ENCODE peak calls at places on chromosomes 3 and 15, in five cellular contexts. One of them, this sample, is unnamed.

GRCh38 chr15:65638681-65639089 is 16.9 kb downstream of the SLC24A1 start:
- DNase-seq in IMR-90: peak
- DNase-seq in BJ: peak
- DNase-seq in psoas muscle: no peak
- DNase-seq in left ventricle myocardium inferior: no peak
- DNase-seq in this sample: peak

GRCh38 chr3:89113887-89114840 is 6.7 kb downstream of the EPHA3 start:
- DNase-seq in BJ: no peak
- DNase-seq in psoas muscle: peak
- DNase-seq in left ventricle myocardium inferior: peak
- DNase-seq in IMR-90: peak
- DNase-seq in this sample: no peak

GRCh38 chr15:38069506-38069905 is 135.1 kb downstream of the TMCO5A start:
- DNase-seq in psoas muscle: no peak
- DNase-seq in BJ: peak
- DNase-seq in IMR-90: peak
- DNase-seq in left ventricle myocardium inferior: no peak
- DNase-seq in this sample: no peak

GRCh38 chr3:11643212-11644087 is at the start of gene VGLL4:
- DNase-seq in IMR-90: peak
- DNase-seq in BJ: peak
- DNase-seq in psoas muscle: peak
- DNase-seq in left ventricle myocardium inferior: peak
- DNase-seq in this sample: no peak

GRCh38 chr15:35252351-35252865 is 167.3 kb upstream of the NANOGP8 start:
- DNase-seq in left ventricle myocardium inferior: no peak
- DNase-seq in psoas muscle: no peak
- DNase-seq in IMR-90: no peak
- DNase-seq in BJ: no peak
- DNase-seq in this sample: no peak

GRCh38 chr3:68893600-68894239 is 38.6 kb downstream of the TAFA4 start:
- DNase-seq in left ventricle myocardium inferior: no peak
- DNase-seq in IMR-90: peak
- DNase-seq in BJ: no peak
- DNase-seq in psoas muscle: no peak
- DNase-seq in this sample: no peak

GRCh38 chr15:75577401-75578205 is 1.5 kb downstream of the PTPN9 start:
- DNase-seq in BJ: no peak
- DNase-seq in psoas muscle: no peak
- DNase-seq in left ventricle myocardium inferior: no peak
- DNase-seq in IMR-90: peak
- DNase-seq in this sample: no peak

GRCh38 chr3:105613120-105613519 is 246.4 kb downstream of the ALCAM start:
- DNase-seq in IMR-90: no peak
- DNase-seq in left ventricle myocardium inferior: no peak
- DNase-seq in BJ: no peak
- DNase-seq in psoas muscle: no peak
- DNase-seq in this sample: no peak

GRCh38 chr3:58491506-58492384 is at the start of gene KCTD6:
- DNase-seq in BJ: peak
- DNase-seq in left ventricle myocardium inferior: peak
- DNase-seq in IMR-90: peak
- DNase-seq in psoas muscle: peak
- DNase-seq in this sample: peak

GRCh38 chr3:87766736-87767135 is 292.1 kb downstream of the CGGBP1 start:
- DNase-seq in left ventricle myocardium inferior: no peak
- DNase-seq in IMR-90: no peak
- DNase-seq in psoas muscle: no peak
- DNase-seq in BJ: no peak
- DNase-seq in this sample: no peak

GRCh38 chr3:45509038-45509767 is 85.3 kb upstream of the LIMD1 start:
- DNase-seq in psoas muscle: no peak
- DNase-seq in IMR-90: peak
- DNase-seq in left ventricle myocardium inferior: no peak
- DNase-seq in BJ: peak
- DNase-seq in this sample: no peak

GRCh38 chr3:58041182-58041825 is 33.1 kb downstream of the FLNB start:
- DNase-seq in psoas muscle: no peak
- DNase-seq in IMR-90: peak
- DNase-seq in BJ: no peak
- DNase-seq in left ventricle myocardium inferior: no peak
- DNase-seq in this sample: no peak

GRCh38 chr15:101148881-101149664 is 102.8 kb downstream of the CHSY1 start:
- DNase-seq in IMR-90: no peak
- DNase-seq in BJ: no peak
- DNase-seq in psoas muscle: no peak
- DNase-seq in left ventricle myocardium inferior: no peak
- DNase-seq in this sample: no peak

GRCh38 chr3:46266598-46266997 is 24.3 kb downstream of the CCR3 start:
- DNase-seq in BJ: no peak
- DNase-seq in left ventricle myocardium inferior: no peak
- DNase-seq in psoas muscle: no peak
- DNase-seq in IMR-90: no peak
- DNase-seq in this sample: no peak

GRCh38 chr3:127678611-127679533 is 6.1 kb downstream of the ABTB1 start:
- DNase-seq in BJ: no peak
- DNase-seq in psoas muscle: peak
- DNase-seq in left ventricle myocardium inferior: peak
- DNase-seq in IMR-90: no peak
- DNase-seq in this sample: no peak

GRCh38 chr3:150348500-150348899 is 59.6 kb upstream of the TSC22D2 start:
- DNase-seq in BJ: peak
- DNase-seq in psoas muscle: no peak
- DNase-seq in left ventricle myocardium inferior: no peak
- DNase-seq in IMR-90: peak
- DNase-seq in this sample: no peak

GRCh38 chr3:57199895-57200297 is at the start of gene HESX1:
- DNase-seq in psoas muscle: no peak
- DNase-seq in BJ: no peak
- DNase-seq in left ventricle myocardium inferior: no peak
- DNase-seq in IMR-90: no peak
- DNase-seq in this sample: no peak

GRCh38 chr3:3799173-3800075 is at the start of gene LRRN1:
- DNase-seq in BJ: no peak
- DNase-seq in psoas muscle: peak
- DNase-seq in IMR-90: no peak
- DNase-seq in left ventricle myocardium inferior: peak
- DNase-seq in this sample: no peak

GRCh38 chr3:43858052-43858701 is 167.4 kb downstream of the ABHD5 start:
- DNase-seq in BJ: no peak
- DNase-seq in psoas muscle: no peak
- DNase-seq in left ventricle myocardium inferior: no peak
- DNase-seq in IMR-90: peak
- DNase-seq in this sample: no peak

GRCh38 chr3:30531017-30531570 is 75.3 kb upstream of the TGFBR2 start:
- DNase-seq in psoas muscle: no peak
- DNase-seq in BJ: no peak
- DNase-seq in IMR-90: no peak
- DNase-seq in left ventricle myocardium inferior: no peak
- DNase-seq in this sample: no peak

GRCh38 chr3:108030915-108031425 is 59.9 kb downstream of the CD47 start:
- DNase-seq in psoas muscle: no peak
- DNase-seq in left ventricle myocardium inferior: no peak
- DNase-seq in BJ: no peak
- DNase-seq in IMR-90: no peak
- DNase-seq in this sample: no peak
- TF ChIP-seq CTCF in psoas muscle: no peak
- TF ChIP-seq CTCF in left ventricle myocardium inferior: no peak
- TF ChIP-seq CTCF in BJ: no peak
- TF ChIP-seq CTCF in IMR-90: no peak
- TF ChIP-seq CTCF in this sample: no peak

GRCh38 chr3:138332472-138333073 is 2.9 kb upstream of the NME9 start:
- DNase-seq in BJ: no peak
- DNase-seq in left ventricle myocardium inferior: no peak
- DNase-seq in psoas muscle: no peak
- DNase-seq in IMR-90: peak
- DNase-seq in this sample: no peak
- H3K4me3 ChIP-seq in BJ: no peak
- H3K4me3 ChIP-seq in left ventricle myocardium inferior: no peak
- H3K4me3 ChIP-seq in psoas muscle: no peak
- H3K4me3 ChIP-seq in IMR-90: no peak
- H3K4me3 ChIP-seq in this sample: no peak

DNA sequence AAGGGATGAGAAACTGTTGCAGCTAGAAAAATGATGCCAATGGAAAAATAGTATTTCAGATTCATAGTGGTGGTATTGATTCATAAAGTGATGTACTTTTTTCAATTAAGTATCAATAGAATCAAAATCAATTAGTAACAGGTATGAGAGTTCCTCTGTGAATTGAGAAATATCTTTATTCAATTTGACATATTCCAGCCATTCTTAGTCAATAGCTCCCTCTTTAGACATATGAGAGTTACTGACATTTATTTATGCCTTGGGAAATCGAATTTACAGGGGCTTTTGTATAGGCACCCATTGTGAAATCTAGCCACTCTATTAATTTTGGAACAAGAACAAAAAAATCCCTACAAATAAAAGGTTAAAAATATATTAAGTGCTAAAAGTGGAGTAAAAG is 386.9 kb upstream of the CNTN3 start:
- DNase-seq in left ventricle myocardium inferior: no peak
- DNase-seq in IMR-90: peak
- DNase-seq in psoas muscle: no peak
- DNase-seq in BJ: no peak
- DNase-seq in this sample: no peak
- TF ChIP-seq CTCF in left ventricle myocardium inferior: peak
- TF ChIP-seq CTCF in IMR-90: peak
- TF ChIP-seq CTCF in psoas muscle: no peak
- TF ChIP-seq CTCF in BJ: peak
- TF ChIP-seq CTCF in this sample: no peak

DNA sequence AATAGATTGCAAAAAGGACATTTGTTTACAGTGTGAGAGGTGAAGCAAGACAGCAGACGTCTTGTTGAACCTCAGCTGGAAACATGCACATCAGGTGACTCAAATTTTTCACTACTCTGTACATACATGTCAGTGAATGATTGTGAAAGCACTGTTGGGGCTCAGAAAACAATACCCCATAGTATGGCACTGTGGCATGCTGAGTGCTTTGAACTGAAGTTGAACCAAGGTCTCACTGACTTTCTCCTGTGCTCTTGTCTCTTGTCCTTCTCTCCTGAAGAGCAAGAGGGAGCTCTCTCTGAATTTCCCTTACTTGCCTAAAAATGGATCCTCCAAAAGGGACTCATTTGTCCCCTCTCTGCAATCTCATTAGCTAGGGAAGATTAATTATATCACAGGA is 24.5 kb upstream of the NEDD4 start:
- DNase-seq in BJ: no peak
- DNase-seq in IMR-90: no peak
- DNase-seq in psoas muscle: no peak
- DNase-seq in left ventricle myocardium inferior: no peak
- DNase-seq in this sample: no peak
- H3K4me3 ChIP-seq in BJ: no peak
- H3K4me3 ChIP-seq in IMR-90: no peak
- H3K4me3 ChIP-seq in psoas muscle: no peak
- H3K4me3 ChIP-seq in left ventricle myocardium inferior: no peak
- H3K4me3 ChIP-seq in this sample: no peak

This sample was measured in GM12864.